ENCODE peak calls at places on chromosome 2, in eight cellular contexts. L is HFF-Myc, E is neural progenitor cell, X is adrenal gland, Z is MCF 10A, V is kidney, C is A549, G is body of pancreas. I is an unnamed sample.

GRCh38 chr2:48343571-48344440 is 186.1 kb upstream of the STON1 start:
- DNase-seq in L (peak; percentile 55), E (no peak), X (no peak), Z (peak; percentile 58), V (no peak), C (peak; percentile 75), G (no peak), I (no peak)

GRCh38 chr2:157940024-157940423 is 63.9 kb upstream of the ACVR1 start:
- DNase-seq in L (no peak), E (no peak), X (no peak), Z (no peak), V (no peak), C (no peak), G (no peak), I (no peak)

GRCh38 chr2:68368657-68369339 is 3.7 kb downstream of the PLEK start:
- DNase-seq in L (peak; percentile 57), E (peak; percentile 42), X (no peak), Z (peak; percentile 50), V (no peak), C (peak; percentile 27), G (no peak), I (no peak)

GRCh38 chr2:190763100-190763499 is 114.2 kb downstream of the NAB1 start:
- DNase-seq in L (no peak), E (no peak), X (no peak), Z (no peak), V (no peak), C (no peak), G (no peak), I (no peak)

GRCh38 chr2:228658998-228659397 is 477.5 kb upstream of the SPHKAP start:
- DNase-seq in L (peak; percentile 44), E (no peak), X (peak; percentile 74), Z (peak; percentile 81), V (no peak), C (no peak), G (no peak), I (no peak)

GRCh38 chr2:160932960-160933359 is 227.3 kb upstream of the TANK start:
- DNase-seq in L (no peak), E (no peak), X (no peak), Z (peak; percentile 56), V (no peak), C (peak; percentile 84), G (no peak), I (no peak)

GRCh38 chr2:241036964-241037421 is 38.6 kb downstream of the SNED1 start:
- DNase-seq in L (no peak), E (no peak), X (no peak), Z (no peak), V (no peak), C (no peak), G (no peak), I (no peak)

GRCh38 chr2:11073251-11073650 is 82.0 kb upstream of the SLC66A3 start:
- DNase-seq in L (no peak), E (peak; percentile 85), X (peak; percentile 59), Z (peak; percentile 46), V (no peak), C (peak; percentile 54), G (peak; percentile 66), I (no peak)

GRCh38 chr2:80624062-80624461 is 319.5 kb upstream of the LRRTM1 start:
- DNase-seq in L (no peak), E (no peak), X (no peak), Z (no peak), V (no peak), C (no peak), G (no peak), I (no peak)

GRCh38 chr2:239712755-239713154 is 311.9 kb upstream of the HDAC4 start:
- DNase-seq in L (no peak), E (no peak), X (no peak), Z (no peak), V (no peak), C (no peak), G (no peak), I (no peak)

GRCh38 chr2:66915237-66915636 is 480.3 kb downstream of the MEIS1 start:
- DNase-seq in L (no peak), E (no peak), X (no peak), Z (no peak), V (no peak), C (no peak), G (no peak), I (no peak)

GRCh38 chr2:164655336-164655735 is 34.1 kb upstream of the GRB14 start:
- DNase-seq in L (no peak), E (no peak), X (no peak), Z (peak; percentile 70), V (no peak), C (peak; percentile 29), G (no peak), I (no peak)

GRCh38 chr2:169073972-169074751 is 4.8 kb downstream of the DHRS9 start:
- DNase-seq in L (no peak), E (no peak), X (no peak), Z (no peak), V (no peak), C (no peak), G (no peak), I (no peak)

GRCh38 chr2:128324008-128324896 is 5.6 kb upstream of the HS6ST1 start:
- DNase-seq in L (no peak), E (no peak), X (no peak), Z (no peak), V (peak; percentile 68), C (no peak), G (no peak), I (no peak)

GRCh38 chr2:112958428-112959108 is 19.2 kb upstream of the IL36G start:
- DNase-seq in L (peak; percentile 39), E (peak; percentile 58), X (peak; percentile 43), Z (peak; percentile 85), V (no peak), C (peak; percentile 60), G (peak; percentile 32), I (peak; percentile 58)

GRCh38 chr2:159961005-159961404 is 101.4 kb downstream of the PLA2R1 start:
- DNase-seq in L (no peak), E (no peak), X (no peak), Z (peak; percentile 16), V (no peak), C (no peak), G (no peak), I (no peak)

GRCh38 chr2:149561309-149561926 is 26.2 kb downstream of the MMADHC start:
- DNase-seq in L (no peak), E (peak; percentile 45), X (peak; percentile 40), Z (peak; percentile 51), V (no peak), C (peak; percentile 19), G (no peak), I (peak; percentile 39)

GRCh38 chr2:48779019-48779418 is 23.5 kb upstream of the LHCGR start:
- DNase-seq in L (no peak), E (no peak), X (peak; percentile 25), Z (no peak), V (no peak), C (no peak), G (no peak), I (no peak)

DNA sequence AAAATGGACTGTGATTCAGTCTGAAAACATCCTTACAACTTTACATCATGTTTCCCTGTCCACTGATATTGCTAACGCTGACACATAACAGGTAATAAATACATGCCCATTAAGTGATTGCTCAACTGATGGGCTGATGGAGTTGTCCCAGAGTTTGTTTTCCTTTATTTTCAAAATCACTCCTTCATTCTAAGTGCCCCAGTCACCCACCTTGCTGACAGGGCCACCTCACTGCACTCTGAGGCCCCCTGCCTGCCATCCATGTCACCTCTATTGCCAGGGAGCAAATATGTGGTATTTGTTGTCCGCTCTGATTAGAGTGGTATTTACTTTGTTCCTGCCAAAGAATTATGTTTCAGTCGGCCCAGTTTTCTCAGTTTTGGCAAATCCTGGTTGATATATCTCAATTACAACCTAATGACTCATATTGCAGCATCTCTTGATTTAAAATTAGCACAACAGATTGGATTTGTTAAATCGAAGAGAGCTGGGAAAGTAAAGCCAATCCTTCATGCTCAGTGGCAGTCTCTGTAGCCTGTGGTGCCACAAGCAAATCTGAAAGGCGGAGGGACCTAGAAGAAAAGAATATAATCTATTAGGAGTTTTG is 105.1 kb downstream of the RDH14 start:
- DNase-seq in L (no peak), E (peak; percentile 37), X (no peak), Z (peak; percentile 17), V (peak; percentile 44), C (peak; percentile 5), G (no peak), I (peak; percentile 21)
- TF ChIP-seq CTCF in L (peak; percentile 53), E (peak; percentile 54), X (no peak), Z (no peak), V (no peak), C (peak; percentile 20), G (no peak), I (no peak)

GRCh38 chr2:99615247-99615771 is 125.5 kb upstream of the REV1 start:
- DNase-seq in L (no peak), E (peak; percentile 33), X (no peak), Z (peak; percentile 5), V (no peak), C (peak; percentile 30), G (no peak), I (peak; percentile 10)
- TF ChIP-seq CTCF in L (no peak), E (peak; percentile 31), X (no peak), Z (no peak), V (no peak), C (no peak), G (no peak), I (no peak)

GRCh38 chr2:219543596-219544358 is at the start of the genes CHPF and TMEM198:
- DNase-seq in L (peak; percentile 89), E (peak; percentile 100), X (peak; percentile 100), Z (peak; percentile 98), V (peak; percentile 99), C (peak; percentile 96), G (peak; percentile 100), I (peak; percentile 98)

GRCh38 chr2:219540784-219541504 is 2.7 kb downstream of the CHPF start:
- DNase-seq in L (no peak), E (no peak), X (no peak), Z (no peak), V (no peak), C (no peak), G (no peak), I (no peak)

GRCh38 chr2:219541611-219542180 is 1.9 kb downstream of the CHPF start:
- DNase-seq in L (no peak), E (peak; percentile 87), X (peak; percentile 87), Z (peak; percentile 87), V (peak; percentile 95), C (peak; percentile 89), G (peak; percentile 95), I (peak; percentile 96)

GRCh38 chr2:219544567-219544966 is 739 bp downstream of the TMEM198 start:
- DNase-seq in L (no peak), E (no peak), X (no peak), Z (no peak), V (no peak), C (no peak), G (no peak), I (no peak)

GRCh38 chr2:219542931-219543595 is 546 bp downstream of the CHPF start:
- DNase-seq in L (no peak), E (peak; percentile 74), X (peak; percentile 35), Z (peak; percentile 38), V (no peak), C (no peak), G (peak; percentile 46), I (peak; percentile 69)
- TF ChIP-seq CTCF in L (no peak), E (no peak), X (no peak), Z (no peak), V (no peak), C (no peak), G (no peak), I (no peak)

DNA sequence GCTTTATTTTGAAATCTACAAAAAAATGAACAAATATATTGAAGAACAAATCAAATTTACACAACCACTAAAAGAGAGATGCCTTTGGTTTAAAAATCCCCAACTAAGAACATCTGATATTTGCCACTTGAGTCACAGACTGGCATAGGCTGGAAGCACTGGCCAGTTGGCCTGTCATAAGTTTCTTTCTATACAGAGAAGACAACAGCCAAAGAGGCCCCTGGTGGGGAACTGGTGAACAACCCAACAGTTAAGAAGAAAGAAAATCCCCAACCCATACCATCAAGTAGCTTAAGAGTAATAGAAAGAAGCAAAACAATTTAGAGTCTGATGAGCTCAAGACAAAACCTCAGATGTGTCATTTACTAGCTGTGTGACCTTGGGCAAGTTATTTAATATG is 45.5 kb downstream of the OSR1 start:
- DNase-seq in L (peak; percentile 22), E (peak; percentile 33), X (peak; percentile 48), Z (peak; percentile 49), V (no peak), C (peak; percentile 51), G (peak; percentile 39), I (peak; percentile 23)
- TF ChIP-seq CTCF in L (peak; percentile 50), E (peak; percentile 42), X (peak; percentile 33), Z (peak; percentile 11), V (no peak), C (no peak), G (peak; percentile 25), I (no peak)

I was measured in Calu3.